ENCODE peak calls at places on chromosomes 11 and 22, in five cellular contexts. D is body of pancreas, O is transverse colon, S is H1, V is ovary. A is an unnamed sample.

GRCh38 chr11:36091256-36091811 is 147.5 kb downstream of the LDLRAD3 start:
- DNase-seq in O (no peak), V (no peak), S (no peak), D (no peak), A (no peak)

GRCh38 chr22:37401401-37401859 is 25.8 kb downstream of the ELFN2 start:
- DNase-seq in V (no peak), O (no peak), D (no peak), S (no peak), A (no peak)

GRCh38 chr11:43542734-43543133 is 137.8 kb upstream of the HSD17B12 start:
- DNase-seq in O (no peak), S (no peak), V (no peak), D (no peak), A (no peak)

GRCh38 chr11:108897071-108897481 is 232.2 kb downstream of the DDX10 start:
- DNase-seq in V (no peak), O (no peak), S (no peak), D (no peak), A (no peak)

GRCh38 chr11:33667819-33668467 is 32.7 kb downstream of the C11orf91 start:
- DNase-seq in D (no peak), S (peak), V (no peak), O (no peak), A (no peak)

GRCh38 chr11:110198031-110198729 is 98.2 kb downstream of the RDX start:
- DNase-seq in V (no peak), D (no peak), S (no peak), O (no peak), A (peak)

GRCh38 chr11:134655189-134655937 is 243.3 kb upstream of the B3GAT1 start:
- DNase-seq in D (no peak), V (no peak), O (no peak), S (peak), A (peak)

GRCh38 chr11:80846979-80847378 is 1406.1 kb upstream of the TENM4 start:
- DNase-seq in O (no peak), D (no peak), V (no peak), S (no peak), A (no peak)

GRCh38 chr22:46250783-46251125 is 661 bp upstream of the CDPF1 start:
- DNase-seq in V (no peak), D (no peak), S (peak), O (peak), A (no peak)

GRCh38 chr11:77172666-77172982 is 44.6 kb downstream of the MYO7A start:
- DNase-seq in V (no peak), S (no peak), D (no peak), O (no peak), A (no peak)

GRCh38 chr11:102912482-102912830 is 37.7 kb upstream of the MMP12 start:
- DNase-seq in O (no peak), S (no peak), D (no peak), V (no peak), A (no peak)

GRCh38 chr11:12792590-12792989 is 118.4 kb downstream of the TEAD1 start:
- DNase-seq in V (no peak), D (no peak), O (no peak), S (no peak), A (no peak)

GRCh38 chr11:112128483-112129121 is 35.3 kb downstream of the IL18 start:
- DNase-seq in D (no peak), S (no peak), O (peak), V (no peak), A (peak)

GRCh38 chr11:69801513-69802335 is 17.5 kb downstream of the FGF3 start:
- DNase-seq in D (peak), V (no peak), O (no peak), S (peak), A (no peak)
- TF ChIP-seq CTCF in D (peak), V (no peak), O (peak), S (peak), A (no peak)

GRCh38 chr11:65575568-65576231 is at the start of gene EHBP1L1:
- DNase-seq in V (peak), D (peak), S (no peak), O (peak), A (peak)
- TF ChIP-seq POLR2A in V (no peak), D (no peak), S (no peak), O (peak), A (no peak)

GRCh38 chr11:114156766-114157165 is 97.3 kb downstream of the ZBTB16 start:
- DNase-seq in V (no peak), D (no peak), S (no peak), O (no peak), A (no peak)
- H3K4me3 ChIP-seq in V (no peak), D (no peak), S (no peak), O (no peak), A (no peak)

GRCh38 chr22:27681037-27681436 is 120.5 kb downstream of the MN1 start:
- DNase-seq in O (no peak), S (no peak), D (no peak), V (no peak), A (no peak)

GRCh38 chr22:27680636-27681035 is 120.9 kb downstream of the MN1 start:
- DNase-seq in O (no peak), D (no peak), S (no peak), V (no peak), A (no peak)

GRCh38 chr22:27684856-27685255 is 116.7 kb downstream of the MN1 start:
- DNase-seq in V (no peak), D (no peak), O (no peak), S (no peak), A (no peak)

GRCh38 chr22:27679722-27680488 is 121.7 kb downstream of the MN1 start:
- DNase-seq in V (no peak), D (no peak), S (no peak), O (no peak), A (no peak)

DNA sequence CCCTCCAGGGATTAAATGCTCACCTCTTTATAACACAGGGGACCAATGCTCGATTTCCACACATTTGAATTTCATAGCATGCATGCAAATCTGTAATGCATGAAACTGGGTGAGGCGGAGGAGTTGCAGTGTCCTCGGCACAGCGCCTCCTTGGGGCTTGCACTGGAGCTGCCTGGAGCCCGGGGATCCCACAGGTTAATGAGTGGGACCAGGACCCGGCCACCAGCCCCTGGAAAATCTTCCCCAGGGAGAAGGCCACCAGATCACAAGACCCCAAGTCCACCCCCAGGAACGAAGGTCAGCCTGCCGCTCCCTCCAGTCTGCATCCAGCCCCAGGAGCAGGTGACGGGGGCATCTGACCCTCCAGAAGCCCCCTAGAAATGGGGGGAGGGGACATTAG is 119.1 kb downstream of the MN1 start:
- DNase-seq in S (peak), V (no peak), O (no peak), D (no peak), A (no peak)
- TF ChIP-seq CTCF in S (peak), V (no peak), O (no peak), D (no peak), A (no peak)

DNA sequence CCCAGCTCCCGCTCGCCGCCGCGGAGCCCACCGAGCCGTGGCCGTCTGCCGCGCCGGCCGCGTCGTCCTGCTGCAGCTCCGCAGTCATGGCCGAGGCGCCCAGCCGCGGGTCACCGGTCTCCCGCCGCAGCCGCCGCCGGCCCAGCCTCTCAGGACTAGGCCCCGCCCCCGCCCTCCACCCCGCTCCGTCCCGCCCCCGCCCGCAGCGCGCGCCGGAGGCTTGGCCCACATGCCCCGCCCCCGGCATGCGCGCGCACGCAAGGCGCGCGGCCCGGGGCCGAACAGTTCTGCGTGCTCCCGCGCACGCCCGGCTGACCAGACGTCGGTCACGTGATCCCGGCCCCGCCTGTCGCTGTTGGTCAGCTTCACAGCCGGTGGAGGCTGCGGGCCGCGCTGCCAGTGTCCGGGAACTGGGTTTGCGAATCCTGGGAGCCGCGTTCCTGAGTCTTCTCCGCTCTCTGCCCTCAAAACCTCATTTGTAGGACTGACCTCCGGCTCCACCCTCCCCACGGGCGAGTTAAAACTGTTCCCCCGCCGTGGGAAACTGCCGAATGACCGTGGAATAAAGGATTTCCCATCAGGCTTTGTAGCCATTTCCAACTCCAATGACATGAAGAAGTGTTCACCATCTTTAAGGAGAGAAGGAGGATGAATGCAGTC is at the start of gene USP28:
- DNase-seq in O (peak), S (peak), V (peak), D (peak), A (peak)
- TF ChIP-seq POLR2A in O (peak), S (peak), V (peak), D (peak), A (no peak)

DNA sequence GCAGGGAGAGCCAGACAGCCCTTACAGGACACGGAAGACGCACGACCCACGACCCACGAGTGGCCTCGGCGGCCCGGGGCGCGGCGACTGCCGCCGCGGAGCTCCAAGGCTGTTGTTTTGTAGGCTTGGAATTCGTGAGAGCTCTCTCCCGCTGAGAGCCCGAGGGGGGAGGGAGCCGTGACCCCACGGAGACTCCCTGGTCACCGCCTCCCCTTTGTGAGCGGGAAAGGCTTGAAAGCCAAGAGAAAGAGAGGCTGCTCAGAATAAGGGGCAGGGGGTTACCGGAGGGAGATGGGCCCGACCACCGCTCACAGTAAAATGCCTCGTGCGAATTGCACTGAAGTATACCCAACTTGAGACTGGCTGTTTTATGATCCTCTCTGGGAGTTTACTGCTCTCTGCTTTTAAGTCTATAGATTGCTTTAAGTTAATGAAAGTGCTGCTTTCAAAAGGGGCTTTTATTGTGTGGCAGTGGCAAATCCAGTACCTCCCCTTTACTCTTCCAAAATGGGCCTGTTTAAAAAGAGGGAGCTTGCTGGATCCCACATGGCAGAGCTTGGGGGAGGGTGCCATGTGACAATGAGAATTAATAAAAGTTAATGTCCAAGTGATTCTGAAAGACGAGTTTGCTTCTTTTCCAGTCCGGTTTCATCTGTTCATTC is 2.9 kb downstream of the PKNOX2 start:
- DNase-seq in O (no peak), S (peak), D (peak), V (peak), A (peak)
- H3K4me3 ChIP-seq in O (peak), S (peak), D (no peak), V (peak), A (no peak)

GRCh38 chr22:20551805-20552449 is 44.5 kb downstream of the MED15 start:
- DNase-seq in V (no peak), S (no peak), D (peak), O (no peak), A (no peak)
- TF ChIP-seq CTCF in V (peak), S (no peak), D (peak), O (no peak), A (no peak)

GRCh38 chr11:65111537-65112225 is at the start of gene TM7SF2:
- DNase-seq in D (peak), V (peak), O (peak), S (peak), A (peak)
- TF ChIP-seq POLR2A in D (peak), V (peak), O (peak), S (no peak), A (no peak)

GRCh38 chr22:50012201-50013181 is at the start of gene IL17REL:
- DNase-seq in D (no peak), O (peak), V (peak), S (peak), A (no peak)

GRCh38 chr22:50016308-50016987 is 3.9 kb upstream of the IL17REL start:
- DNase-seq in O (peak), D (no peak), V (peak), S (no peak), A (no peak)

GRCh38 chr22:50015451-50016307 is 3.1 kb upstream of the IL17REL start:
- DNase-seq in D (no peak), V (peak), S (peak), O (peak), A (no peak)

GRCh38 chr22:50014655-50015401 is 2.3 kb upstream of the IL17REL start:
- DNase-seq in D (no peak), S (peak), V (no peak), O (peak), A (no peak)

DNA sequence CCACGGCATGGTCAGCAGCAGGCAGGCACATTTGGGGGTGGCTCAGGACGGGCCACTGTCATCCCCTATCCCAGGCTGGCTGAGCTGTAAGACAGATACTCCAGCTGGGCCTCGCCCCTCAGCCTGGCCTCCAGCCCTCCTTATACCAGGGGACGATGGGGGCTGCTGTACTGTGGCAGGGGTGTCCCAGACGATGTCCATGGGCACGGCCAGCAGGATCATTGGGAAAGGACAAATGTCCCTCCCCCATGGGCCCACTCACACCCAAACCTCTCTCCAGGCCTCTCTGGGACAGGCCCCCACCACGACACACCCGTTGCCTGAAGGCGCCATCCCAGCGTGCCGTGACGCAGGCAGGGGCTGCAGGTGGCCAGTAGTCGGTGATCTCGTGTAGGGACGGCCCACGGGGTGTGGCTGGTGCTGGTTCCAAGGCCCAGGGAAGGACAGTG is 1.5 kb upstream of the IL17REL start:
- DNase-seq in D (no peak), V (no peak), O (peak), S (peak), A (no peak)
- H3K4me3 ChIP-seq in D (no peak), V (no peak), O (no peak), S (no peak), A (no peak)